ENCODE peak calls at places on chromosomes 12 and 14, in four cellular contexts. A is OCI-LY7, K is cardiac muscle cell, E is ovary. Q is an unnamed sample.

GRCh38 chr14:44962573-44963528 is 861 bp downstream of the TOGARAM1 start:
- DNase-seq in A (peak; percentile 65), K (peak; percentile 70), E (peak; percentile 77), Q (no peak)

GRCh38 chr12:103677341-103677740 is 90.3 kb downstream of the STAB2 start:
- DNase-seq in A (no peak), K (no peak), E (no peak), Q (no peak)

GRCh38 chr14:68955164-68955921 is 23.8 kb downstream of the ACTN1 start:
- DNase-seq in A (no peak), K (no peak), E (no peak), Q (no peak)

GRCh38 chr12:13450231-13451080 is 253.9 kb downstream of the EMP1 start:
- DNase-seq in A (no peak), K (no peak), E (no peak), Q (no peak)

GRCh38 chr12:128510527-128510926 is 243.6 kb downstream of the TMEM132C start:
- DNase-seq in A (no peak), K (no peak), E (no peak), Q (no peak)

GRCh38 chr14:99687284-99688209 is 3.4 kb downstream of the CYP46A1 start:
- DNase-seq in A (peak; percentile 67), K (no peak), E (peak; percentile 18), Q (peak; percentile 47)

GRCh38 chr14:71403673-71404072 is 496.4 kb downstream of the PCNX1 start:
- DNase-seq in A (peak; percentile 56), K (peak; percentile 47), E (no peak), Q (peak; percentile 47)

GRCh38 chr12:122062832-122063690 is 15.5 kb upstream of the MLXIP start:
- DNase-seq in A (no peak), K (peak; percentile 87), E (peak; percentile 83), Q (no peak)

GRCh38 chr14:92531151-92531873 is 17.7 kb downstream of the RIN3 start:
- DNase-seq in A (no peak), K (no peak), E (no peak), Q (peak; percentile 34)

GRCh38 chr12:105741786-105742566 is 396.8 kb downstream of the NUAK1 start:
- DNase-seq in A (no peak), K (peak; percentile 95), E (no peak), Q (no peak)

GRCh38 chr12:52022841-52023181 is 16.1 kb downstream of the TAMALIN start:
- DNase-seq in A (no peak), K (no peak), E (no peak), Q (no peak)

GRCh38 chr12:125346361-125346760 is 281.1 kb downstream of the AACS start:
- DNase-seq in A (peak; percentile 87), K (no peak), E (no peak), Q (no peak)

GRCh38 chr12:40028296-40028695 is 77.6 kb downstream of the SLC2A13 start:
- DNase-seq in A (no peak), K (no peak), E (no peak), Q (no peak)

GRCh38 chr12:108884116-108885012 is 4.5 kb downstream of the DAO start:
- DNase-seq in A (peak; percentile 72), K (peak; percentile 46), E (no peak), Q (peak; percentile 53)

GRCh38 chr14:36518586-36519430 is 1.2 kb downstream of the NKX2-1 start:
- DNase-seq in A (no peak), K (no peak), E (no peak), Q (no peak)

GRCh38 chr12:19970116-19970515 is 398.2 kb upstream of the PDE3A start:
- DNase-seq in A (no peak), K (peak; percentile 70), E (no peak), Q (no peak)

GRCh38 chr12:111248981-111249380 is 119.9 kb downstream of the PHETA1 start:
- DNase-seq in A (no peak), K (peak; percentile 21), E (no peak), Q (no peak)

GRCh38 chr14:32542507-32542906 is 213.4 kb downstream of the AKAP6 start:
- DNase-seq in A (no peak), K (no peak), E (no peak), Q (no peak)

GRCh38 chr12:3202734-3203446 is 125.7 kb downstream of the TSPAN9 start:
- DNase-seq in A (peak; percentile 49), K (peak; percentile 52), E (peak; percentile 78), Q (peak; percentile 11)

GRCh38 chr12:106672308-106673085 is 89.7 kb downstream of the RFX4 start:
- DNase-seq in A (no peak), K (peak; percentile 6), E (no peak), Q (no peak)

GRCh38 chr12:27822076-27822712 is 42.2 kb upstream of the MANSC4 start:
- DNase-seq in A (peak; percentile 53), K (peak; percentile 56), E (no peak), Q (peak; percentile 59)

GRCh38 chr12:104691661-104692334 is 235.1 kb downstream of the CHST11 start:
- DNase-seq in A (no peak), K (no peak), E (no peak), Q (no peak)

GRCh38 chr12:104297477-104298113 is 5.9 kb upstream of the EID3 start:
- DNase-seq in A (no peak), K (no peak), E (no peak), Q (no peak)

GRCh38 chr12:76543831-76544347 is 15.7 kb downstream of the OSBPL8 start:
- DNase-seq in A (no peak), K (no peak), E (no peak), Q (no peak)

GRCh38 chr14:25274529-25274928 is 224.6 kb upstream of the STXBP6 start:
- DNase-seq in A (no peak), K (no peak), E (no peak), Q (no peak)

GRCh38 chr12:110844551-110845395 is 2.0 kb upstream of the CCDC63 start:
- DNase-seq in A (no peak), K (peak; percentile 69), E (no peak), Q (no peak)

GRCh38 chr14:105659935-105660527 is 133.6 kb downstream of the TMEM121 start:
- DNase-seq in A (no peak), K (no peak), E (no peak), Q (no peak)

DNA sequence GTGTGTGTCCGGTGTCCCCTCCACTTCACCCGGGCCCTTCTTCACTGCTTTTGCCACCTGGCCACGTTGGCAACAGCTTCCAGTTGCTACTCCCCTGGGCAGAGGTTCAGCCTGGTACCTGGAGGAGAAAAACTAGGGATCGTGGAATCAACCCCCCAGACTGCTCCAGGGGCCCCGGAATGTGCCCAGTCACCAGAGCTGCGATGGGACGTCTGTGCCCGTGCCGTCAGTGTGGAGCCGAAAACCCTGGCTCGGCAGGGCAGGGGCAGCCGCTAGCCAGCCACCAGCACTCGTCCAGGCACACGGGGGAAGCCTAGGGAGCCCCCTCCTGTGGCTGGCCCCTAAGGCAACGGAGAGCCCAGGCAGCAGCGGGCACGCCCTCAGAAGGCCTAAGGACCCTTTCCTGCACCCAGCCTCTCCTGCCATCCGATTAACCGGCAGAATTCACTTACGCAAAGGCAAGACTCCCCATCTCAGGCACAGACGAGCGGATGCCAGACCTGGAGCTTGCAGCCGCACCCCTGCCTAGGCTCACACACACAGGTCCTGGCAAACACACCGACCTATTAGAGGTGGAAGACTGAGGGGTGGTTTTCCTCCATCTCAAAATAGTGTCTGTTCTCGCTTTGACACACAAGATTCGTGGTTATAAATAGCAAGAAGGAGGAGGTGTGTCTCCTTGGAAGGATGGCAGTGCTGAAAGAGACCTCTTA is 62.6 kb downstream of the FBXL14 start:
- DNase-seq in A (no peak), K (no peak), E (no peak), Q (no peak)
- H3K4me3 ChIP-seq in A (peak overlapping the region; percentile 68), K (peak overlapping the region; percentile 93), E (no peak overlapping the region), Q (no peak overlapping the region)

GRCh38 chr12:123085730-123086487 is 65.0 kb downstream of the PITPNM2 start:
- DNase-seq in A (no peak), K (no peak), E (no peak), Q (no peak)

GRCh38 chr12:123091230-123091629 is 59.7 kb downstream of the PITPNM2 start:
- DNase-seq in A (no peak), K (no peak), E (no peak), Q (no peak)

GRCh38 chr12:123091756-123092155 is 59.1 kb downstream of the PITPNM2 start:
- DNase-seq in A (no peak), K (no peak), E (no peak), Q (no peak)

GRCh38 chr12:123089631-123090353 is 61.1 kb downstream of the PITPNM2 start:
- DNase-seq in A (no peak), K (peak; percentile 91), E (no peak), Q (no peak)

GRCh38 chr12:123089125-123089524 is 61.8 kb downstream of the PITPNM2 start:
- DNase-seq in A (no peak), K (no peak), E (no peak), Q (no peak)
- H3K4me1 ChIP-seq in A (peaks cover 18% of the 10 kb centered on the region), K (peaks cover 27% of the 10 kb centered on the region), E (peaks cover 31% of the 10 kb centered on the region), Q (no peaks in the 10 kb centered on the region)

DNA sequence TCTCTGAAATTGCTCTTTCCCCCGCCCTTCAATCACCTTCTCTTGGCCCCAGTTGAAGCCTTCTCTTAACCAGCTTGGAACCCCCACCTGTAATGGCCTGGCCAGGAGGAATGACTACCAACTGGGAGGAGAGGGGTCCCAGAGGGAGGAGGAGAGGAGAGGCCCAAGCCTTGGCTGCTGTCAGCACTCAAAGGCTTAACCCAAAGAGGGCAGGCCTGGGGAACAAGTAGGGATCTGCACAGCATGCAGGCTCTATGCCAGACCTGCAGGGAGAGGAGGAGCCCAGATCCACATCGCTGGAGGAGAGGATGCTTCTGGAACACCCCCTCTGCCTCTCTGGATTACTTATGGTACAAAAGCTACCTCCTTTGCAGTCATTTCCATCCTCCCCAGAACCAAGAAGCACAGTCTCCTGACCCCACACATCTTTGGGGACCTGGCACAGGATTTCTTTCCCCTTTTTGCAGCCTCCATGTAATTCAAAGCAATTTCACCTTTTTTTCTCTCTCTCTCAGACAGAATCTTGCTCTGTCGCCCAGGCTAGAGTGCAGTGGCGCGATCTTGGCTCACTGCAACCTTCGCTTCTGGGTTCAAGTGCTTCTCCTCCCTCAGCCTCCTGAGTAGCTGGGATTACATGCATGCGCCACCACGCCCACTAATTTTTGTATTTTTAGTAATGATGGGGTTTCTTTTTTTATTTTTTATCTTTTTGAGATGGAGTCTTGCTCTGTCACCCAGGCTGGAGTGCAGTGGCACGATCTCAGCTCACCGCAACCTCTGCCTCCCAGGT is 6.2 kb downstream of the RARG start:
- DNase-seq in A (no peak), K (no peak), E (no peak), Q (no peak)
- H3K27ac ChIP-seq in A (no peak overlapping the region), K (no peak overlapping the region), E (no peak overlapping the region), Q (peak overlapping the region; percentile 98)

GRCh38 chr12:54000774-54001114 is 783 bp downstream of the HOXC9 start:
- DNase-seq in A (no peak), K (no peak), E (no peak), Q (no peak)
- H3K4me3 ChIP-seq in A (no peak overlapping the region), K (no peak overlapping the region), E (peak overlapping the region; percentile 48), Q (no peak overlapping the region)

GRCh38 chr12:82788594-82788993 is 101.9 kb downstream of the TMTC2 start:
- DNase-seq in A (no peak), K (no peak), E (no peak), Q (no peak)

GRCh38 chr12:82781288-82782078 is 94.8 kb downstream of the TMTC2 start:
- DNase-seq in A (no peak), K (peak; percentile 61), E (no peak), Q (no peak)

GRCh38 chr12:82783456-82783855 is 96.8 kb downstream of the TMTC2 start:
- DNase-seq in A (no peak), K (no peak), E (no peak), Q (no peak)
- H3K4me1 ChIP-seq in A (no peaks in the 10 kb centered on the region), K (no peaks in the 10 kb centered on the region), E (no peaks in the 10 kb centered on the region), Q (no peaks in the 10 kb centered on the region)

Q was measured in CD4-positive, alpha-beta memory T cell.